ENCODE peak calls at places on chromosomes 12 and 14, in nine cellular contexts. Q is CD4-positive, alpha-beta T cell; W is cardiac muscle cell; L is CD8-positive, alpha-beta T cell; X is psoas muscle; S is type B pancreatic cell; F is HFF-Myc; B is pancreas; P is lung. D is an unnamed sample.

GRCh38 chr14:86501611-86502010 is 971.7 kb downstream of the FLRT2 start:
- DNase-seq in Q (no peak), W (no peak), L (no peak), X (no peak), S (no peak), F (no peak), B (no peak), P (no peak), D (no peak)

GRCh38 chr12:49092086-49092815 is 2.4 kb downstream of the DHH start:
- DNase-seq in Q (peak), W (peak), L (peak), X (peak), S (no peak), F (no peak), B (peak), P (no peak), D (peak)

GRCh38 chr12:96177013-96177412 is 17.2 kb upstream of the ELK3 start:
- DNase-seq in Q (no peak), W (peak), L (no peak), X (no peak), S (no peak), F (no peak), B (no peak), P (no peak), D (no peak)

GRCh38 chr12:88062464-88062863 is 33.3 kb upstream of the C12orf50 start:
- DNase-seq in Q (no peak), W (no peak), L (no peak), X (no peak), S (no peak), F (no peak), B (no peak), P (no peak), D (no peak)

GRCh38 chr14:72678360-72678759 is 215.5 kb downstream of the DPF3 start:
- DNase-seq in Q (no peak), W (peak), L (no peak), X (no peak), S (no peak), F (no peak), B (no peak), P (no peak), D (no peak)

GRCh38 chr14:96799489-96800056 is 2.4 kb downstream of the VRK1 start:
- DNase-seq in Q (no peak), W (no peak), L (no peak), X (no peak), S (no peak), F (no peak), B (no peak), P (no peak), D (no peak)

GRCh38 chr14:68269136-68269535 is 449.6 kb downstream of the RAD51B start:
- DNase-seq in Q (no peak), W (no peak), L (no peak), X (no peak), S (no peak), F (no peak), B (no peak), P (no peak), D (no peak)

GRCh38 chr12:121237415-121237814 is 27.5 kb downstream of the P2RX4 start:
- DNase-seq in Q (no peak), W (no peak), L (no peak), X (no peak), S (no peak), F (no peak), B (no peak), P (no peak), D (peak)

GRCh38 chr14:59360923-59361794 is 104.0 kb downstream of the GPR135 start:
- DNase-seq in Q (no peak), W (peak), L (no peak), X (peak), S (no peak), F (no peak), B (peak), P (peak), D (peak)

GRCh38 chr12:56038022-56038665 is 3.6 kb upstream of the RPS26 start:
- DNase-seq in Q (no peak), W (no peak), L (no peak), X (no peak), S (no peak), F (no peak), B (no peak), P (no peak), D (no peak)

GRCh38 chr14:92382677-92383076 is 59.7 kb downstream of the SLC24A4 start:
- DNase-seq in Q (no peak), W (no peak), L (no peak), X (no peak), S (no peak), F (no peak), B (no peak), P (no peak), D (peak)

GRCh38 chr14:22871200-22871961 is at the start of gene LRP10:
- DNase-seq in Q (peak), W (peak), L (peak), X (peak), S (peak), F (no peak), B (peak), P (peak), D (peak)

GRCh38 chr12:85866929-85867776 is 6.9 kb upstream of the NTS start:
- DNase-seq in Q (no peak), W (peak), L (no peak), X (no peak), S (no peak), F (peak), B (no peak), P (peak), D (peak)

GRCh38 chr14:100323121-100323941 is at the start of gene SLC25A47:
- DNase-seq in Q (no peak), W (no peak), L (no peak), X (no peak), S (no peak), F (no peak), B (no peak), P (no peak), D (no peak)

GRCh38 chr12:69096669-69097364 is 142.6 kb upstream of the CPSF6 start:
- DNase-seq in Q (no peak), W (peak), L (no peak), X (no peak), S (no peak), F (no peak), B (no peak), P (no peak), D (no peak)

GRCh38 chr12:132474237-132474741 is 15.7 kb upstream of the FBRSL1 start:
- DNase-seq in Q (peak), W (no peak), L (peak), X (peak), S (no peak), F (no peak), B (no peak), P (no peak), D (no peak)

GRCh38 chr12:106248849-106249371 is 1.1 kb upstream of the CKAP4 start:
- DNase-seq in Q (peak), W (peak), L (peak), X (no peak), S (no peak), F (no peak), B (no peak), P (no peak), D (peak)

GRCh38 chr12:57101892-57102695 is 9.1 kb downstream of the STAT6 start:
- DNase-seq in Q (no peak), W (no peak), L (no peak), X (no peak), S (no peak), F (no peak), B (no peak), P (no peak), D (peak)

GRCh38 chr12:14514154-14514842 is 53.4 kb downstream of the PLBD1 start:
- DNase-seq in Q (no peak), W (peak), L (no peak), X (no peak), S (no peak), F (peak), B (no peak), P (peak), D (no peak)

GRCh38 chr14:61570961-61571299 is 124.4 kb upstream of the HIF1A start:
- DNase-seq in Q (no peak), W (no peak), L (no peak), X (no peak), S (no peak), F (no peak), B (no peak), P (no peak), D (no peak)

GRCh38 chr14:28494196-28494595 is 272.4 kb upstream of the FOXG1 start:
- DNase-seq in Q (no peak), W (no peak), L (no peak), X (no peak), S (no peak), F (no peak), B (no peak), P (no peak), D (no peak)

GRCh38 chr12:116559330-116560080 is at the start of gene MAP1LC3B2:
- DNase-seq in Q (peak), W (peak), L (peak), X (peak), S (no peak), F (no peak), B (peak), P (peak), D (peak)

GRCh38 chr12:117342682-117343081 is 18.7 kb downstream of the NOS1 start:
- DNase-seq in Q (no peak), W (no peak), L (no peak), X (no peak), S (no peak), F (no peak), B (no peak), P (no peak), D (no peak)

GRCh38 chr12:92012691-92013090 is 133.0 kb downstream of the BTG1 start:
- DNase-seq in Q (no peak), W (no peak), L (no peak), X (no peak), S (no peak), F (no peak), B (no peak), P (no peak), D (no peak)

GRCh38 chr14:100640481-100641273 is 53.5 kb upstream of the BEGAIN start:
- DNase-seq in Q (peak), W (peak), L (peak), X (no peak), S (no peak), F (no peak), B (no peak), P (no peak), D (no peak)

GRCh38 chr12:111285191-111285590 is 83.7 kb downstream of the PHETA1 start:
- DNase-seq in Q (no peak), W (no peak), L (no peak), X (no peak), S (no peak), F (no peak), B (no peak), P (no peak), D (no peak)

GRCh38 chr12:111257435-111257902 is 111.4 kb downstream of the PHETA1 start:
- DNase-seq in Q (no peak), W (no peak), L (no peak), X (no peak), S (no peak), F (no peak), B (no peak), P (no peak), D (no peak)

GRCh38 chr14:96204151-96205058 is at the start of gene BDKRB2:
- DNase-seq in Q (no peak), W (peak), L (no peak), X (peak), S (no peak), F (peak), B (peak), P (peak), D (peak)

GRCh38 chr14:100278702-100279101 is 27.5 kb downstream of the SLC25A29 start:
- DNase-seq in Q (no peak), W (peak), L (no peak), X (no peak), S (no peak), F (peak), B (no peak), P (peak), D (no peak)

GRCh38 chr14:59281613-59282012 is 93.1 kb downstream of the DAAM1 start:
- DNase-seq in Q (no peak), W (peak), L (no peak), X (no peak), S (no peak), F (no peak), B (no peak), P (no peak), D (no peak)

GRCh38 chr12:109241936-109242335 is 67.1 kb downstream of the FOXN4 start:
- DNase-seq in Q (no peak), W (no peak), L (no peak), X (no peak), S (no peak), F (no peak), B (no peak), P (no peak), D (no peak)

GRCh38 chr14:83170165-83170564 is 1636.5 kb upstream of the SEL1L start:
- DNase-seq in Q (no peak), W (no peak), L (no peak), X (no peak), S (no peak), F (no peak), B (no peak), P (no peak), D (no peak)

GRCh38 chr12:76595056-76595455 is 35.5 kb upstream of the OSBPL8 start:
- DNase-seq in Q (no peak), W (peak), L (no peak), X (no peak), S (no peak), F (no peak), B (no peak), P (no peak), D (no peak)

DNA sequence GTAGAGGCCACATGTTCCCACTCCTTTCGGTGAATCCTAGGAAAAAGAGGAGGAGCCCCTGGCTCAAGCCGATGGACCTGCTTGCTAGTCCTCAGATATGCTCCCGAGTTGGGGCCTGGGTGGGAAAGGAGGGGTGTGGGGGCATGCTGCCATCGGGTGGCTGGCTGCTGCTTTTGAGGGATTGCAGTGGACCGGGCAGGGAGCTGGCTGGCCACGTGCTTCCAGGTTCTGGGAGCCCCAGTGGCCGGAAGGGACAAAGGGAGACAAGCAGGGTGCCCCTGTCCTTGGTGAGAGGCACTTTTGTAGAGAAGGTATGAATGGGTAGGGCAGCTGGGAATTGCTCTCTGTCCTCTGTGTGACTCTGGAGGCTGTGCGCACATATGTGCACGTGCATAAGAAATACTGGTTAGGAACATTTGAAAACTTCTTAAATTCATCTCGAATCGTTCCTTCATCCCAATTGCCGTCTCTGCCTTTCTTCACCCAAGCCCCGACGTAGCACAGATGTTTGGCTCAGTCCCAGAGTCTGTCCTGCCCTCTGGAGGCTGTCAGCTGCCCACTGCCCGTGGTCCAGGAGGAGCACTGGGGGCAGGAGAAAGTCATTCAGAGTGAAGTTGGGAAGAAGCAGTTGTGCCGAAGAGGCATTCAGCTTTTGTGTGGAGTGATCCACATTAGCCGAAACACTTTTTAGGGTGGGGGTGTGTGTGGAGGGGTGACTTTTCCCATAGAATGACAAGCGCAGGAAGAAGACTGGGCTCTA is 124.7 kb downstream of the TSPAN9 start:
- DNase-seq in Q (no peak), W (peak), L (no peak), X (no peak), S (no peak), F (no peak), B (no peak), P (no peak), D (no peak)
- TF ChIP-seq CTCF in Q (no peak), W (no peak), L (no peak), X (no peak), S (no peak), F (no peak), B (no peak), P (no peak), D (no peak)

DNA sequence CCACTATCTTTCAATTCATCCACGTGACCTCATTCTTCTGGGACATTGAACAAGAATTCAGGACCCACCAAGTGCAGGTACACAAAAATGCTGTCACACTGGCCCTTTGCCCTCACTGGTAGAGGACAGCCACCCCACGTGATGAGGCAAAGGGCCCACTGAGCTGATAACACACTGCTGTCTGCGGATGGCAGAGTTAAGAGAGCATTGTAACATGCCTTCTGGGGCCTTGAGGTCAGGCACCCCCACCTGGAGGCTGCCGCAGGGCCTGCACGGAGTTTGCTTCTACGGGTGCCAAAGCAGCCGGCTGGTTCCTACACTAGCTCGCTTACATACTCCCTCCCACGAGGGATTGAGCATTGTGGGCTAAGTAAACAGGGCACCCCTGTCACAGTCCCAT is 101.0 kb downstream of the LRIG3 start:
- DNase-seq in Q (no peak), W (no peak), L (no peak), X (no peak), S (no peak), F (no peak), B (no peak), P (no peak), D (no peak)
- TF ChIP-seq CTCF in Q (no peak), W (no peak), L (no peak), X (no peak), S (no peak), F (no peak), B (no peak), P (no peak), D (no peak)

GRCh38 chr12:18549598-18549997 is 188.2 kb downstream of the PLCZ1 start:
- DNase-seq in Q (no peak), W (no peak), L (no peak), X (no peak), S (no peak), F (no peak), B (no peak), P (no peak), D (no peak)
- TF ChIP-seq CTCF in Q (no peak), W (peak), L (no peak), X (no peak), S (peak), F (no peak), B (no peak), P (no peak), D (no peak)

DNA sequence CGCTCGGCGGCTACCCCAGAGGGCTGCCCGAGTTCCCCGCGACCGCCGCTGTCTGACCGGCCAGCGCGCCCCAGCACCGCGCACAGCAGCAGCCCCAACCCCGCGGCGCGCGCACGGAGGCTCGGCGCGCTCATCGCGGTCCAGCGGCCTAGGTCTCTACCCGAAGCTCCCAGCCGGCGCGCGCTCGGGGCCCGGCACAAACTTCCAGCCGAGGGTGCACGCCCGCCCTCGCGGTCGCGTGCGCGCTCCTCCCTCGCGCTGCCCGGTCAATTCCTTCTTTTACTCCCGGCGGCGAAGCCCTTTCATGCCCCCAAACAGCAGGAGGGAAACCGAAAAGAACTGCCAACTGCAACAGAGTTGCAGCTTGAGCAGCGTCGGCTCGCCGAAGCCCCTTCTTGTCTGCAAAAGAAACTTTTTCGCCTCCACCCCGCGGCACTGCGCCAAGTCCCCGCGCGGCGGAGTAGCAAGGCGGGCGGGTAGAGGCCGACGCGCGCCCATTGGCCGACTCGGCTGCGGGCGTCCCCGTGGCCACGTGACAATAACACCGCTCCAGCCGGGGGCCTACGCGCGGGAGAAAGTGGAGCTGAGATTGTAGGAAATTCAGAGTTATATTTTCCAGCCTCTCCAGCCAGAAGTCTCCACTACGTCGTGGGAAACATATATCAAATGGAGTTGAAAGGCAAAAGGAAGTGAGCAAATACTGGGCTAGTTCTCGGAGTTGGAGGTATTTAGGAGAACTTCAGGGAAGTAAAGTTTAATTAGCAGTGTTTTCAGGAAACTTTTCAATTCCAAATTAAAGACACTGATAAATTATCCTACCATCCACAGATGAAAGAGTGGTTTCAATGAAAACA is at the start of gene LRIG3:
- DNase-seq in Q (no peak), W (peak), L (no peak), X (peak), S (peak), F (no peak), B (peak), P (peak), D (peak)
- TF ChIP-seq CTCF in Q (no peak), W (no peak), L (no peak), X (no peak), S (peak), F (no peak), B (no peak), P (no peak), D (peak)

GRCh38 chr14:37903561-37904191 is 304.0 kb upstream of the SSTR1 start:
- DNase-seq in Q (no peak), W (peak), L (no peak), X (no peak), S (no peak), F (peak), B (no peak), P (no peak), D (no peak)
- TF ChIP-seq CTCF in Q (peak), W (peak), L (peak), X (peak), S (peak), F (peak), B (peak), P (peak), D (peak)

DNA sequence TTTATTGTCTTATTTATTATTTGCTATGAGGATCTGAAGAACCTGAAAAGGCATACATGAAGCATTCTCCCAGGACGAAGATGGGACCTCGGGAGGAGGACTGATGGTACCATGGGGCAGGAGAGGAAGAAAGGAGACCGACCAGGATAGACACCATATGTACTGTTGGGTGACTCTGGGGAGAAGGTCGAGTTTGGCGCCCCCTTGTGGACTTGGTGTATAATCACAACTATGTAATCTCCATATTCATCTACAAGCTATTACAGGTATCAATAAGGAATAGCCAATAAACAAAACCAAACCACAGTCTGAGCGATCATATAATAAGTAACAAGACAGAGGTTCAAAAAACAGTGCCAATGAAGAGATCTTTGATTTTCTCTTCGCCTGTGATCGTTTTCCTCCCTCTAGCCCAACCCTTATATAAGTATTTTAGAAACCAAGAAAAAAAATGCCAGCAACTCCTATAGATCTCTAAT is 139.1 kb downstream of the SPTSSA start:
- DNase-seq in Q (peak), W (peak), L (peak), X (peak), S (no peak), F (peak), B (peak), P (peak), D (peak)
- TF ChIP-seq CTCF in Q (peak), W (peak), L (peak), X (peak), S (peak), F (peak), B (peak), P (peak), D (peak)

GRCh38 chr12:6376079-6376941 is 947 bp upstream of the SCNN1A start:
- DNase-seq in Q (no peak), W (peak), L (no peak), X (peak), S (no peak), F (no peak), B (no peak), P (peak), D (peak)
- TF ChIP-seq CTCF in Q (no peak), W (peak), L (no peak), X (peak), S (peak), F (peak), B (no peak), P (no peak), D (peak)